ENCODE peak calls at places on chromosomes 13 and 19, in ten cellular contexts. One of them, this sample, is unnamed.
A peak's percentile ranks its signal among the peaks of the same experiment; 100 is the strongest.

GRCh38 chr13:52162279-52163101 is 3.1 kb upstream of the NEK3 start:
- DNase-seq in hepatocyte: no peak
- DNase-seq in keratinocyte: no peak
- DNase-seq in pancreas: no peak
- DNase-seq in tibial artery: no peak
- DNase-seq in endodermal cell: no peak
- DNase-seq in thoracic aorta: no peak
- DNase-seq in left lung: no peak
- DNase-seq in psoas muscle: no peak
- DNase-seq in upper lobe of right lung: no peak
- DNase-seq in this sample: no peak

GRCh38 chr19:40219721-40220276 is 1.6 kb upstream of the TTC9B start:
- DNase-seq in hepatocyte: peak; percentile 37
- DNase-seq in keratinocyte: no peak
- DNase-seq in left lung: no peak
- DNase-seq in thoracic aorta: no peak
- DNase-seq in psoas muscle: no peak
- DNase-seq in tibial artery: no peak
- DNase-seq in endodermal cell: no peak
- DNase-seq in upper lobe of right lung: no peak
- DNase-seq in pancreas: no peak
- DNase-seq in this sample: no peak

GRCh38 chr13:101058841-101059240 is 357.5 kb downstream of the NALCN start:
- DNase-seq in tibial artery: no peak
- DNase-seq in hepatocyte: no peak
- DNase-seq in keratinocyte: no peak
- DNase-seq in psoas muscle: no peak
- DNase-seq in endodermal cell: no peak
- DNase-seq in upper lobe of right lung: no peak
- DNase-seq in left lung: no peak
- DNase-seq in pancreas: no peak
- DNase-seq in thoracic aorta: no peak
- DNase-seq in this sample: no peak

GRCh38 chr19:34500656-34501120 is 19.1 kb downstream of the WTIP start:
- DNase-seq in endodermal cell: peak; percentile 67
- DNase-seq in psoas muscle: no peak
- DNase-seq in keratinocyte: no peak
- DNase-seq in pancreas: no peak
- DNase-seq in thoracic aorta: no peak
- DNase-seq in upper lobe of right lung: peak; percentile 57
- DNase-seq in left lung: peak; percentile 27
- DNase-seq in hepatocyte: no peak
- DNase-seq in tibial artery: no peak
- DNase-seq in this sample: no peak

GRCh38 chr19:18541992-18542935 is 1.1 kb downstream of the FKBP8 start:
- DNase-seq in endodermal cell: peak; percentile 69
- DNase-seq in hepatocyte: no peak
- DNase-seq in thoracic aorta: no peak
- DNase-seq in pancreas: no peak
- DNase-seq in left lung: no peak
- DNase-seq in tibial artery: no peak
- DNase-seq in psoas muscle: no peak
- DNase-seq in keratinocyte: no peak
- DNase-seq in upper lobe of right lung: no peak
- DNase-seq in this sample: no peak

GRCh38 chr13:73262862-73263627 is 204.2 kb downstream of the KLF5 start:
- DNase-seq in keratinocyte: no peak
- DNase-seq in tibial artery: no peak
- DNase-seq in pancreas: no peak
- DNase-seq in thoracic aorta: no peak
- DNase-seq in upper lobe of right lung: no peak
- DNase-seq in left lung: no peak
- DNase-seq in endodermal cell: no peak
- DNase-seq in hepatocyte: no peak
- DNase-seq in psoas muscle: no peak
- DNase-seq in this sample: no peak

GRCh38 chr13:72781461-72782439 is at the start of the genes DIS3 and PIBF1:
- DNase-seq in upper lobe of right lung: peak; percentile 99
- DNase-seq in pancreas: peak; percentile 95
- DNase-seq in left lung: peak; percentile 98
- DNase-seq in hepatocyte: peak; percentile 98
- DNase-seq in keratinocyte: peak; percentile 60
- DNase-seq in tibial artery: peak; percentile 98
- DNase-seq in thoracic aorta: peak; percentile 92
- DNase-seq in endodermal cell: peak; percentile 99
- DNase-seq in psoas muscle: peak; percentile 99
- DNase-seq in this sample: peak; percentile 99

GRCh38 chr19:1132625-1133383 is 29.0 kb downstream of the GPX4 start:
- DNase-seq in pancreas: peak; percentile 29
- DNase-seq in left lung: no peak
- DNase-seq in psoas muscle: no peak
- DNase-seq in hepatocyte: no peak
- DNase-seq in keratinocyte: no peak
- DNase-seq in tibial artery: no peak
- DNase-seq in upper lobe of right lung: no peak
- DNase-seq in thoracic aorta: no peak
- DNase-seq in endodermal cell: no peak
- DNase-seq in this sample: no peak

GRCh38 chr13:39452412-39452811 is 150.6 kb downstream of the LHFPL6 start:
- DNase-seq in left lung: no peak
- DNase-seq in endodermal cell: no peak
- DNase-seq in thoracic aorta: no peak
- DNase-seq in tibial artery: no peak
- DNase-seq in upper lobe of right lung: no peak
- DNase-seq in psoas muscle: no peak
- DNase-seq in keratinocyte: no peak
- DNase-seq in pancreas: no peak
- DNase-seq in hepatocyte: no peak
- DNase-seq in this sample: no peak

GRCh38 chr13:109074853-109075252 is 445.4 kb downstream of the MYO16 start:
- DNase-seq in thoracic aorta: no peak
- DNase-seq in psoas muscle: no peak
- DNase-seq in keratinocyte: no peak
- DNase-seq in hepatocyte: no peak
- DNase-seq in left lung: no peak
- DNase-seq in pancreas: no peak
- DNase-seq in tibial artery: no peak
- DNase-seq in upper lobe of right lung: no peak
- DNase-seq in endodermal cell: no peak
- DNase-seq in this sample: no peak

GRCh38 chr13:94660695-94661324 is 51.5 kb downstream of the SOX21 start:
- DNase-seq in pancreas: no peak
- DNase-seq in upper lobe of right lung: no peak
- DNase-seq in hepatocyte: no peak
- DNase-seq in thoracic aorta: no peak
- DNase-seq in keratinocyte: no peak
- DNase-seq in left lung: no peak
- DNase-seq in tibial artery: no peak
- DNase-seq in psoas muscle: no peak
- DNase-seq in endodermal cell: no peak
- DNase-seq in this sample: no peak

GRCh38 chr19:55165952-55166529 is 372 bp downstream of the DNAAF3 start:
- DNase-seq in keratinocyte: no peak
- DNase-seq in psoas muscle: peak; percentile 81
- DNase-seq in upper lobe of right lung: peak; percentile 78
- DNase-seq in pancreas: peak; percentile 71
- DNase-seq in left lung: no peak
- DNase-seq in endodermal cell: peak; percentile 95
- DNase-seq in thoracic aorta: no peak
- DNase-seq in tibial artery: no peak
- DNase-seq in hepatocyte: peak; percentile 90
- DNase-seq in this sample: no peak

GRCh38 chr13:19672990-19673389 is 39.5 kb downstream of the MPHOSPH8 start:
- DNase-seq in tibial artery: no peak
- DNase-seq in psoas muscle: no peak
- DNase-seq in left lung: no peak
- DNase-seq in upper lobe of right lung: no peak
- DNase-seq in endodermal cell: no peak
- DNase-seq in hepatocyte: no peak
- DNase-seq in pancreas: no peak
- DNase-seq in thoracic aorta: no peak
- DNase-seq in keratinocyte: no peak
- DNase-seq in this sample: no peak

GRCh38 chr13:99310382-99311031 is 3.3 kb upstream of the GPR183 start:
- DNase-seq in upper lobe of right lung: no peak
- DNase-seq in psoas muscle: no peak
- DNase-seq in thoracic aorta: no peak
- DNase-seq in hepatocyte: no peak
- DNase-seq in keratinocyte: no peak
- DNase-seq in endodermal cell: no peak
- DNase-seq in tibial artery: no peak
- DNase-seq in left lung: no peak
- DNase-seq in pancreas: no peak
- DNase-seq in this sample: no peak

GRCh38 chr13:99311137-99311536 is 3.9 kb upstream of the GPR183 start:
- DNase-seq in pancreas: no peak
- DNase-seq in hepatocyte: no peak
- DNase-seq in tibial artery: no peak
- DNase-seq in upper lobe of right lung: no peak
- DNase-seq in psoas muscle: no peak
- DNase-seq in thoracic aorta: no peak
- DNase-seq in endodermal cell: no peak
- DNase-seq in left lung: no peak
- DNase-seq in keratinocyte: no peak
- DNase-seq in this sample: no peak

GRCh38 chr13:99313473-99313872 is 6.3 kb upstream of the GPR183 start:
- DNase-seq in psoas muscle: peak; percentile 52
- DNase-seq in thoracic aorta: no peak
- DNase-seq in hepatocyte: no peak
- DNase-seq in left lung: no peak
- DNase-seq in tibial artery: no peak
- DNase-seq in keratinocyte: no peak
- DNase-seq in pancreas: no peak
- DNase-seq in upper lobe of right lung: no peak
- DNase-seq in endodermal cell: no peak
- DNase-seq in this sample: no peak

GRCh38 chr13:99312493-99312883 is 5.3 kb upstream of the GPR183 start:
- DNase-seq in tibial artery: peak; percentile 82
- DNase-seq in endodermal cell: no peak
- DNase-seq in thoracic aorta: no peak
- DNase-seq in pancreas: no peak
- DNase-seq in left lung: peak; percentile 82
- DNase-seq in psoas muscle: peak; percentile 92
- DNase-seq in keratinocyte: no peak
- DNase-seq in hepatocyte: peak; percentile 24
- DNase-seq in upper lobe of right lung: peak; percentile 71
- DNase-seq in this sample: peak; percentile 44

GRCh38 chr13:99311748-99312492 is 4.7 kb upstream of the GPR183 start:
- DNase-seq in hepatocyte: no peak
- DNase-seq in pancreas: no peak
- DNase-seq in thoracic aorta: no peak
- DNase-seq in tibial artery: no peak
- DNase-seq in endodermal cell: no peak
- DNase-seq in psoas muscle: no peak
- DNase-seq in upper lobe of right lung: no peak
- DNase-seq in keratinocyte: no peak
- DNase-seq in left lung: no peak
- DNase-seq in this sample: no peak
- H3K27ac ChIP-seq in hepatocyte: peak overlapping the region; percentile 11
- H3K27ac ChIP-seq in pancreas: no peak overlapping the region
- H3K27ac ChIP-seq in thoracic aorta: no peak overlapping the region
- H3K27ac ChIP-seq in tibial artery: no peak overlapping the region
- H3K27ac ChIP-seq in endodermal cell: no peak overlapping the region
- H3K27ac ChIP-seq in psoas muscle: peak overlapping the region; percentile 47
- H3K27ac ChIP-seq in upper lobe of right lung: no peak overlapping the region
- H3K27ac ChIP-seq in keratinocyte: no peak overlapping the region
- H3K27ac ChIP-seq in left lung: peak overlapping the region; percentile 67
- H3K27ac ChIP-seq in this sample: peak overlapping the region; percentile 6

GRCh38 chr19:5257155-5258045 is 83.2 kb downstream of the PTPRS start:
- DNase-seq in psoas muscle: no peak
- DNase-seq in thoracic aorta: no peak
- DNase-seq in endodermal cell: no peak
- DNase-seq in tibial artery: no peak
- DNase-seq in upper lobe of right lung: no peak
- DNase-seq in left lung: no peak
- DNase-seq in pancreas: no peak
- DNase-seq in hepatocyte: no peak
- DNase-seq in keratinocyte: no peak
- DNase-seq in this sample: no peak

GRCh38 chr19:5254944-5255343 is 85.7 kb downstream of the PTPRS start:
- DNase-seq in thoracic aorta: no peak
- DNase-seq in upper lobe of right lung: no peak
- DNase-seq in hepatocyte: no peak
- DNase-seq in left lung: no peak
- DNase-seq in psoas muscle: no peak
- DNase-seq in tibial artery: no peak
- DNase-seq in keratinocyte: no peak
- DNase-seq in pancreas: no peak
- DNase-seq in endodermal cell: no peak
- DNase-seq in this sample: no peak

GRCh38 chr19:5254543-5254942 is 86.1 kb downstream of the PTPRS start:
- DNase-seq in tibial artery: no peak
- DNase-seq in hepatocyte: no peak
- DNase-seq in endodermal cell: no peak
- DNase-seq in pancreas: no peak
- DNase-seq in left lung: no peak
- DNase-seq in upper lobe of right lung: no peak
- DNase-seq in thoracic aorta: no peak
- DNase-seq in psoas muscle: no peak
- DNase-seq in keratinocyte: no peak
- DNase-seq in this sample: no peak

GRCh38 chr19:5253403-5254110 is 87.1 kb downstream of the PTPRS start:
- DNase-seq in endodermal cell: no peak
- DNase-seq in pancreas: no peak
- DNase-seq in tibial artery: no peak
- DNase-seq in keratinocyte: no peak
- DNase-seq in psoas muscle: no peak
- DNase-seq in left lung: no peak
- DNase-seq in upper lobe of right lung: no peak
- DNase-seq in hepatocyte: no peak
- DNase-seq in thoracic aorta: no peak
- DNase-seq in this sample: no peak

GRCh38 chr19:5255602-5256231 is 84.9 kb downstream of the PTPRS start:
- DNase-seq in pancreas: no peak
- DNase-seq in psoas muscle: no peak
- DNase-seq in endodermal cell: no peak
- DNase-seq in upper lobe of right lung: no peak
- DNase-seq in thoracic aorta: no peak
- DNase-seq in tibial artery: no peak
- DNase-seq in keratinocyte: no peak
- DNase-seq in left lung: no peak
- DNase-seq in hepatocyte: no peak
- DNase-seq in this sample: no peak
- H3K4me1 ChIP-seq in pancreas: no peaks in the 10 kb centered on the region
- H3K4me1 ChIP-seq in psoas muscle: no peaks in the 10 kb centered on the region
- H3K4me1 ChIP-seq in endodermal cell: no peaks in the 10 kb centered on the region
- H3K4me1 ChIP-seq in upper lobe of right lung: no peaks in the 10 kb centered on the region
- H3K4me1 ChIP-seq in thoracic aorta: peaks cover 8% of the 10 kb centered on the region
- H3K4me1 ChIP-seq in tibial artery: peaks cover 1% of the 10 kb centered on the region
- H3K4me1 ChIP-seq in keratinocyte: peaks cover 7% of the 10 kb centered on the region
- H3K4me1 ChIP-seq in left lung: no peaks in the 10 kb centered on the region
- H3K4me1 ChIP-seq in hepatocyte: no peaks in the 10 kb centered on the region
- H3K4me1 ChIP-seq in this sample: peaks cover 3% of the 10 kb centered on the region

GRCh38 chr13:34941835-34942731 is at the start of gene NBEA:
- DNase-seq in keratinocyte: no peak
- DNase-seq in upper lobe of right lung: peak; percentile 89
- DNase-seq in thoracic aorta: peak; percentile 3
- DNase-seq in hepatocyte: peak; percentile 87
- DNase-seq in pancreas: peak; percentile 85
- DNase-seq in psoas muscle: peak; percentile 85
- DNase-seq in left lung: peak; percentile 77
- DNase-seq in tibial artery: peak; percentile 78
- DNase-seq in endodermal cell: peak; percentile 93
- DNase-seq in this sample: peak; percentile 12
- TF ChIP-seq CTCF in keratinocyte: no peak
- TF ChIP-seq CTCF in upper lobe of right lung: no peak
- TF ChIP-seq CTCF in thoracic aorta: peak; percentile 42
- TF ChIP-seq CTCF in hepatocyte: no peak
- TF ChIP-seq CTCF in pancreas: peak; percentile 20
- TF ChIP-seq CTCF in psoas muscle: peak; percentile 40
- TF ChIP-seq CTCF in left lung: no peak
- TF ChIP-seq CTCF in tibial artery: peak; percentile 44
- TF ChIP-seq CTCF in endodermal cell: peak; percentile 56
- TF ChIP-seq CTCF in this sample: peak; percentile 41

GRCh38 chr13:44575035-44575434 is 1.1 kb downstream of the TSC22D1 start:
- DNase-seq in left lung: no peak
- DNase-seq in pancreas: no peak
- DNase-seq in psoas muscle: no peak
- DNase-seq in tibial artery: no peak
- DNase-seq in hepatocyte: no peak
- DNase-seq in upper lobe of right lung: no peak
- DNase-seq in thoracic aorta: no peak
- DNase-seq in endodermal cell: no peak
- DNase-seq in keratinocyte: no peak
- DNase-seq in this sample: no peak
- H3K27ac ChIP-seq in left lung: no peak overlapping the region
- H3K27ac ChIP-seq in pancreas: no peak overlapping the region
- H3K27ac ChIP-seq in psoas muscle: peak overlapping the region; percentile 94
- H3K27ac ChIP-seq in tibial artery: peak overlapping the region; percentile 98
- H3K27ac ChIP-seq in hepatocyte: peak overlapping the region; percentile 97
- H3K27ac ChIP-seq in upper lobe of right lung: peak overlapping the region; percentile 95
- H3K27ac ChIP-seq in thoracic aorta: peak overlapping the region; percentile 97
- H3K27ac ChIP-seq in endodermal cell: no peak overlapping the region
- H3K27ac ChIP-seq in keratinocyte: no peak overlapping the region
- H3K27ac ChIP-seq in this sample: peak overlapping the region; percentile 98